ENCODE peak calls at places on chromosome 4, in four cellular contexts. I is left lung, S is cardiac muscle cell, Y is stomach. Q is an unnamed sample.

GRCh38 chr4:161829631-161830030 is 334.2 kb downstream of the FSTL5 start:
- DNase-seq in S (no peak), Y (no peak), I (no peak), Q (no peak)

GRCh38 chr4:168856312-168856711 is 153.7 kb downstream of the CBR4 start:
- DNase-seq in S (no peak), I (no peak), Y (no peak), Q (no peak)

GRCh38 chr4:26525751-26526150 is 35.5 kb upstream of the CCKAR start:
- DNase-seq in I (no peak), S (no peak), Y (no peak), Q (no peak)

GRCh38 chr4:73855406-73855805 is 2.3 kb downstream of the PF4V1 start:
- DNase-seq in I (no peak), Y (no peak), S (no peak), Q (no peak)

GRCh38 chr4:13329963-13330362 is 154.2 kb downstream of the RAB28 start:
- DNase-seq in I (no peak), Y (no peak), S (no peak), Q (no peak)

GRCh38 chr4:31620476-31620875 is 900.3 kb downstream of the PCDH7 start:
- DNase-seq in I (no peak), S (no peak), Y (no peak), Q (no peak)

GRCh38 chr4:96164814-96165351 is 325.0 kb downstream of the PDHA2 start:
- DNase-seq in S (no peak), I (no peak), Y (no peak), Q (no peak)

GRCh38 chr4:106287353-106287969 is 28.5 kb downstream of the TBCK start:
- DNase-seq in S (no peak), Y (no peak), I (no peak), Q (no peak)

GRCh38 chr4:53651142-53651720 is 59.9 kb upstream of the LNX1 start:
- DNase-seq in S (no peak), Y (peak; percentile 84), I (no peak), Q (no peak)

GRCh38 chr4:171929907-171930306 is 116.7 kb downstream of the GALNTL6 start:
- DNase-seq in Y (no peak), S (no peak), I (no peak), Q (no peak)

GRCh38 chr4:121728066-121728465 is 31.3 kb upstream of the ANXA5 start:
- DNase-seq in Y (no peak), I (no peak), S (no peak), Q (no peak)

GRCh38 chr4:153573221-153573620 is 107.1 kb downstream of the TMEM131L start:
- DNase-seq in S (no peak), Y (no peak), I (no peak), Q (no peak)

GRCh38 chr4:153577053-153577452 is 107.0 kb upstream of the TLR2 start:
- DNase-seq in S (no peak), Y (no peak), I (no peak), Q (no peak)

GRCh38 chr4:153576443-153576774 is 107.7 kb upstream of the TLR2 start:
- DNase-seq in Y (no peak), S (no peak), I (no peak), Q (no peak)

GRCh38 chr4:153572609-153573008 is 106.4 kb downstream of the TMEM131L start:
- DNase-seq in Y (no peak), S (no peak), I (no peak), Q (no peak)

DNA sequence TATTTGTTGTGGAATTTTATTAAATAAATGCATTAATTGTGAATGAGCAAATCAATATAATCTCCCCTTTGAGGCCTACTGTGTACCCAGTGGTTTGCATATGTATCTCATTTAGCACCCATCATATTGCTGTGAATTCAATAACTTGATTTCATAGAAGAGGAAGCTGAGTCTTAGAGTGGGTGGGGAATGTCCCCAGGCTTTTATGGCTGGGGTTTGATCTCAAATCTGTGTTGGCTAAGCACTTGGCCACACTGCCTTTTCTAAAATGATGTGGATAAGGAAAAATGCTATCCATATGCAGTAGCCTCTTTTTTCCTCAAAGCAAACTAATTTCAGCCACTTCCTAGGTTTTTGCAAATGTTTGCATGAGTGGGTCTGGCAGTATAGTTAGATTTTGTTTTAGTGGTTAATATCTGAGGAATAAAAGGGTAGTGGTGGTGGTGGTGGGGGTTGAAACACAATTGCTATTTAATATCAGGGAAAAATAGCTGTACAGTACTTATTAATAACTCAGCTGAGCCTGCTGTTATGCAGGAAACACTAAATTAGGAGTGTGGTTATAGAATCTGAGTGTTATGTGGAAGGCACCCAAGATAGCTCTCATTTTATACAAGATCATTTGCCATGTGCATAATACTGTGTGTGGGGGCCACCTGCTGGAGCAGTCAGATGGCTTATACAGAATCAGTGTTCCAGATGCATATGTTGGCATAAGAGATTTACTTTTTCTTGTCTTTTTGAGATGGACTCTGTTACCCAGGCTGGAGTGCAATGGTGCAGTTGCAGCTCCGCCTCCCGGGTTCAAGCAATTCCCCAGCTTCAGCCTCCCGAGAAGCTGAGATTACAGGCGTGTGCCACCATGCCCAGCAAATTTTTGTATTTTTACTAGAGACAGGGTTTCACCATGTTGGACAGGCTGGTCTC is 108.0 kb downstream of the TMEM131L start:
- DNase-seq in S (peak; percentile 54), Y (peak; percentile 67), I (peak; percentile 59), Q (no peak)
- TF ChIP-seq CTCF in S (peak; percentile 74), Y (peak; percentile 41), I (peak; percentile 41), Q (peak; percentile 91)

GRCh38 chr4:102687982-102688433 is 72.8 kb downstream of the MANBA start:
- DNase-seq in I (no peak), Y (no peak), S (no peak), Q (no peak)

GRCh38 chr4:102696763-102697162 is 64.0 kb downstream of the MANBA start:
- DNase-seq in Y (no peak), S (no peak), I (no peak), Q (no peak)

GRCh38 chr4:102692474-102692873 is 68.3 kb downstream of the MANBA start:
- DNase-seq in I (no peak), S (no peak), Y (no peak), Q (no peak)

GRCh38 chr4:102694791-102695190 is 66.0 kb downstream of the MANBA start:
- DNase-seq in S (no peak), Y (no peak), I (no peak), Q (no peak)

GRCh38 chr4:102693266-102693850 is 67.4 kb downstream of the MANBA start:
- DNase-seq in Y (no peak), S (no peak), I (no peak), Q (no peak)
- TF ChIP-seq CTCF in Y (no peak), S (no peak), I (no peak), Q (no peak)

GRCh38 chr4:78058591-78059523 is 1.7 kb downstream of the FRAS1 start:
- DNase-seq in Y (peak; percentile 51), I (peak; percentile 55), S (peak; percentile 77), Q (no peak)

GRCh38 chr4:78056265-78057129 is 626 bp upstream of the FRAS1 start:
- DNase-seq in Y (peak; percentile 81), I (peak; percentile 65), S (peak; percentile 94), Q (no peak)

GRCh38 chr4:78057600-78058560 is 757 bp downstream of the FRAS1 start:
- DNase-seq in I (peak; percentile 51), Y (peak; percentile 34), S (peak; percentile 66), Q (peak; percentile 90)

GRCh38 chr4:78059524-78059889 is 2.4 kb downstream of the FRAS1 start:
- DNase-seq in S (peak; percentile 90), Y (peak; percentile 54), I (peak; percentile 51), Q (no peak)

GRCh38 chr4:78057135-78057599 is at the start of gene FRAS1:
- DNase-seq in S (peak; percentile 82), Y (no peak), I (no peak), Q (peak; percentile 86)
- TF ChIP-seq CTCF in S (no peak), Y (no peak), I (no peak), Q (peak; percentile 49)

GRCh38 chr4:124943938-124944337 is 231.4 kb upstream of the ANKRD50 start:
- DNase-seq in I (no peak), Y (no peak), S (no peak), Q (no peak)
- TF ChIP-seq CTCF in I (no peak), Y (no peak), S (no peak), Q (no peak)